ENCODE peak calls at places on chromosomes 16 and 17, in ten cellular contexts. L is A549, Y is GM12865, P is thoracic aorta, R is type B pancreatic cell, S is fibroblast of the aortic adventitia, G is fibroblast of lung, E is Calu3, H is spleen, I is dorsolateral prefrontal cortex. Q is an unnamed sample.

GRCh38 chr17:74957935-74958549 is 14.5 kb downstream of the HID1 start:
- DNase-seq in L (peak), Y (peak), P (peak), R (peak), S (peak), G (peak), E (peak), H (peak), I (peak), Q (no peak)

GRCh38 chr17:76124582-76125390 is 16.3 kb downstream of the FOXJ1 start:
- DNase-seq in L (peak), Y (peak), P (no peak), R (no peak), S (no peak), G (no peak), E (no peak), H (no peak), I (no peak), Q (no peak)

GRCh38 chr17:7839199-7839889 is 5.3 kb downstream of the KDM6B start:
- DNase-seq in L (no peak), Y (no peak), P (no peak), R (no peak), S (no peak), G (no peak), E (no peak), H (peak), I (no peak), Q (no peak)

GRCh38 chr16:48393843-48394703 is 8.9 kb upstream of the SIAH1 start:
- DNase-seq in L (no peak), Y (no peak), P (no peak), R (no peak), S (peak), G (peak), E (no peak), H (no peak), I (peak), Q (no peak)

GRCh38 chr17:882827-883585 is 96.6 kb downstream of the NXN start:
- DNase-seq in L (no peak), Y (no peak), P (no peak), R (no peak), S (peak), G (peak), E (no peak), H (no peak), I (no peak), Q (no peak)

GRCh38 chr17:2138318-2138717 is 83.4 kb downstream of the HIC1 start:
- DNase-seq in L (no peak), Y (peak), P (no peak), R (no peak), S (no peak), G (peak), E (no peak), H (no peak), I (no peak), Q (no peak)

GRCh38 chr16:72818286-72818845 is 229.6 kb downstream of the ZFHX3 start:
- DNase-seq in L (no peak), Y (no peak), P (no peak), R (no peak), S (peak), G (peak), E (no peak), H (no peak), I (no peak), Q (no peak)

GRCh38 chr16:56108724-56109123 is 82.6 kb upstream of the GNAO1 start:
- DNase-seq in L (no peak), Y (no peak), P (no peak), R (no peak), S (no peak), G (no peak), E (no peak), H (no peak), I (no peak), Q (no peak)

GRCh38 chr17:19024101-19025078 is 19.8 kb upstream of the FAM83G start:
- DNase-seq in L (no peak), Y (no peak), P (no peak), R (no peak), S (peak), G (no peak), E (no peak), H (peak), I (no peak), Q (no peak)

GRCh38 chr16:35210681-35211433 is 1751.4 kb downstream of the TP53TG3F start:
- DNase-seq in L (no peak), Y (no peak), P (no peak), R (no peak), S (no peak), G (no peak), E (no peak), H (no peak), I (no peak), Q (no peak)

GRCh38 chr17:66514227-66514806 is 211.9 kb downstream of the PRKCA start:
- DNase-seq in L (no peak), Y (no peak), P (no peak), R (no peak), S (peak), G (peak), E (no peak), H (no peak), I (no peak), Q (no peak)

GRCh38 chr17:61225178-61225577 is 174.5 kb upstream of the TBX2 start:
- DNase-seq in L (no peak), Y (no peak), P (no peak), R (no peak), S (no peak), G (no peak), E (no peak), H (no peak), I (no peak), Q (no peak)

GRCh38 chr16:85010931-85011845 is at the start of gene ZDHHC7:
- DNase-seq in L (peak), Y (peak), P (peak), R (peak), S (peak), G (peak), E (peak), H (peak), I (peak), Q (no peak)

GRCh38 chr17:7803981-7804380 is 30.0 kb upstream of the KDM6B start:
- DNase-seq in L (no peak), Y (no peak), P (no peak), R (no peak), S (peak), G (no peak), E (peak), H (peak), I (no peak), Q (no peak)

GRCh38 chr17:74633261-74633783 is 9.8 kb upstream of the CD300E start:
- DNase-seq in L (no peak), Y (no peak), P (no peak), R (no peak), S (no peak), G (no peak), E (no peak), H (no peak), I (no peak), Q (no peak)

GRCh38 chr17:65181237-65182061 is 44.3 kb downstream of the RGS9 start:
- DNase-seq in L (no peak), Y (peak), P (no peak), R (no peak), S (no peak), G (peak), E (no peak), H (no peak), I (no peak), Q (no peak)

GRCh38 chr16:20906225-20906870 is 5.8 kb downstream of the LYRM1 start:
- DNase-seq in L (no peak), Y (no peak), P (no peak), R (no peak), S (peak), G (peak), E (no peak), H (no peak), I (no peak), Q (no peak)

GRCh38 chr17:43992641-43993040 is 11.8 kb upstream of the NAGS start:
- DNase-seq in L (no peak), Y (no peak), P (no peak), R (no peak), S (no peak), G (no peak), E (no peak), H (no peak), I (no peak), Q (no peak)

GRCh38 chr16:23391381-23392222 is 61.4 kb downstream of the COG7 start:
- DNase-seq in L (no peak), Y (no peak), P (no peak), R (no peak), S (no peak), G (no peak), E (no peak), H (peak), I (no peak), Q (no peak)

GRCh38 chr16:88977028-88977844 is at the start of gene CBFA2T3:
- DNase-seq in L (no peak), Y (peak), P (no peak), R (no peak), S (no peak), G (no peak), E (peak), H (peak), I (peak), Q (no peak)

GRCh38 chr17:75753514-75754377 is 11.2 kb downstream of the GALK1 start:
- DNase-seq in L (no peak), Y (peak), P (no peak), R (no peak), S (peak), G (peak), E (no peak), H (peak), I (peak), Q (no peak)

GRCh38 chr17:41301916-41302901 is at the start of gene KRTAP29-1:
- DNase-seq in L (no peak), Y (no peak), P (no peak), R (no peak), S (no peak), G (no peak), E (no peak), H (no peak), I (no peak), Q (no peak)

GRCh38 chr17:63911657-63912100 is 621 bp upstream of the CSHL1 start:
- DNase-seq in L (peak), Y (peak), P (no peak), R (no peak), S (peak), G (peak), E (peak), H (no peak), I (no peak), Q (no peak)

GRCh38 chr17:73043686-73044581 is 48.6 kb downstream of the SLC39A11 start:
- DNase-seq in L (no peak), Y (peak), P (no peak), R (no peak), S (peak), G (peak), E (no peak), H (no peak), I (no peak), Q (no peak)

GRCh38 chr17:7043544-7044268 is at the start of gene SLC16A11:
- DNase-seq in L (no peak), Y (no peak), P (no peak), R (no peak), S (peak), G (no peak), E (no peak), H (peak), I (no peak), Q (no peak)

GRCh38 chr17:6098050-6098449 is 27.9 kb downstream of the WSCD1 start:
- DNase-seq in L (no peak), Y (no peak), P (no peak), R (no peak), S (no peak), G (no peak), E (no peak), H (peak), I (no peak), Q (no peak)

GRCh38 chr16:22055881-22056280 is 36.5 kb upstream of the VWA3A start:
- DNase-seq in L (no peak), Y (no peak), P (no peak), R (no peak), S (no peak), G (no peak), E (no peak), H (no peak), I (no peak), Q (no peak)

GRCh38 chr16:16021988-16022682 is 72.7 kb downstream of the ABCC1 start:
- DNase-seq in L (peak), Y (no peak), P (peak), R (peak), S (peak), G (peak), E (peak), H (peak), I (peak), Q (peak)

GRCh38 chr17:61323015-61323379 is 76.6 kb upstream of the TBX2 start:
- DNase-seq in L (no peak), Y (no peak), P (no peak), R (no peak), S (peak), G (no peak), E (no peak), H (no peak), I (no peak), Q (no peak)

GRCh38 chr16:65180986-65181710 is 59.3 kb upstream of the CDH11 start:
- DNase-seq in L (no peak), Y (no peak), P (no peak), R (no peak), S (no peak), G (no peak), E (no peak), H (no peak), I (no peak), Q (no peak)

GRCh38 chr16:3113765-3114479 is 1.5 kb downstream of the ZNF205 start:
- DNase-seq in L (no peak), Y (no peak), P (no peak), R (no peak), S (no peak), G (peak), E (no peak), H (no peak), I (no peak), Q (no peak)

GRCh38 chr16:3115011-3115410 is 2.6 kb downstream of the ZNF205 start:
- DNase-seq in L (no peak), Y (no peak), P (no peak), R (no peak), S (no peak), G (no peak), E (no peak), H (no peak), I (no peak), Q (no peak)

GRCh38 chr16:3112881-3113574 is 642 bp downstream of the ZNF205 start:
- DNase-seq in L (no peak), Y (no peak), P (no peak), R (no peak), S (peak), G (peak), E (no peak), H (no peak), I (no peak), Q (no peak)

GRCh38 chr16:3118204-3118790 is 5.9 kb downstream of the ZNF205 start:
- DNase-seq in L (no peak), Y (no peak), P (no peak), R (no peak), S (no peak), G (no peak), E (no peak), H (no peak), I (no peak), Q (no peak)

DNA sequence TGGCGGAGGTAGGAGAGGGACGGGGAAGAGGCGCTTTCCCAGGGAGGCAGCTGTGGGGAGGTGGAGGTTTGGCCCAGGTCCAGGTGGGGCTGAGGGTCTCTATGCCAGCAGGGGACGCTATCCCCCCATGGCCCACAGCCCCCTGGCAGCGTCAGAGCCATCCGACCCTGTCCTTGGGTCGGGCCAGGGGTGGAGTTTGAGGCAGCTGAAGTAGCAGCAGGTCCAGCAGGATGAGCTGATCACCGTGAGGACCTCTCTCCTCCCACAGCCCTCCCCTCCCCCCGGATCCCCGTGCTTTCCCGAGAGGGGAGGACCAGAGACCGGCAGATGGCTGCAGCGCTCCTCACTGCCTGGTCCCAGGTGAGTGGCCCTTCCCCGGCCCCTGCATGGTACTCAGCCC is 3.2 kb downstream of the ZNF205 start:
- DNase-seq in L (no peak), Y (no peak), P (no peak), R (no peak), S (no peak), G (no peak), E (no peak), H (no peak), I (no peak), Q (no peak)
- TF ChIP-seq CTCF in L (no peak), Y (peak), P (no peak), R (no peak), S (no peak), G (no peak), E (no peak), H (no peak), I (no peak), Q (no peak)

DNA sequence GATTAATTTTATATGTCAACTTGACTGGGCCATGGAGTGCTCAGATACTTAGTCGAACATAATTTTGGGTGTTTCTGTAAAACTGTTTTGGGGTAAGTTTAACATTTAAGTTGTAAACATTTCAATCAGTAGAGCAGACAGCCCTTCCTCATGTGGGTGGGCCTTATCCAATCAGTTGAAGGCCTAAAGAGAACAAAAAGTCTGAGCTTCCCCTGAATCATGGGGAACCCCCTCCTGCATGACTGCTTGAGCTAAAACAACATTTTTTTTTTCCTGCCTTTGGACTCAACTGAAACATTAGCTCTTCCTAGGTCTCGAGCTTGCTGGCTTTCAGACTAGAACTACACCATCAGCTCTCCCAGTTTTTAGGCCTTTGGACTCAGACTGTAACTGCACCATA is 327.3 kb upstream of the SOX9 start:
- DNase-seq in L (no peak), Y (no peak), P (no peak), R (no peak), S (no peak), G (peak), E (no peak), H (no peak), I (no peak), Q (no peak)
- TF ChIP-seq CTCF in L (no peak), Y (no peak), P (no peak), R (no peak), S (no peak), G (no peak), E (no peak), H (no peak), I (no peak), Q (no peak)

GRCh38 chr17:71762526-71762925 is 358.3 kb upstream of the SOX9 start:
- DNase-seq in L (no peak), Y (no peak), P (no peak), R (no peak), S (no peak), G (no peak), E (no peak), H (no peak), I (no peak), Q (peak)

GRCh38 chr17:71760062-71760720 is 360.6 kb upstream of the SOX9 start:
- DNase-seq in L (no peak), Y (no peak), P (no peak), R (no peak), S (no peak), G (peak), E (no peak), H (no peak), I (no peak), Q (peak)

GRCh38 chr17:71765437-71765836 is 355.4 kb upstream of the SOX9 start:
- DNase-seq in L (no peak), Y (no peak), P (no peak), R (no peak), S (no peak), G (peak), E (no peak), H (no peak), I (no peak), Q (peak)

GRCh38 chr17:71759422-71760060 is 361.3 kb upstream of the SOX9 start:
- DNase-seq in L (no peak), Y (no peak), P (no peak), R (no peak), S (no peak), G (peak), E (no peak), H (no peak), I (no peak), Q (no peak)

DNA sequence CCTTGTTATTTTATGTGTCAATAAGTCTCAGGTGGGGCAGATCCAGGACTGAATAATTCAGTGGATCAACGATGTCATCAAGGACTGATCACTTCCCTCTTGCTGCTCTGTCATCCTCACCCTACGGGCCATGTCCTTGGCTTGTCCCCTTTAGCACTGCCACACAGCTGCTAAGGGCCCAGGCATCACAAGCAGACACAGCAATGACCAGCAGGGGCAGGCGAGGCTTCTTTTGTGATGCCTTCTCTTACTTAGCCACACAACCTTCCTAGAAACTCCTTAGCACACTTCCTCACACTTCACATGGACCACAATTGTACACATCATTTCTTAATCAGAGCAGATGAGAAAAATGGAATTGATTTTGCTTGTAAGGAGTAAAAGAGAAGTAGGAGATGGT is 356.3 kb upstream of the SOX9 start:
- DNase-seq in L (peak), Y (peak), P (no peak), R (no peak), S (no peak), G (peak), E (peak), H (no peak), I (no peak), Q (no peak)
- TF ChIP-seq CTCF in L (peak), Y (peak), P (no peak), R (peak), S (no peak), G (no peak), E (peak), H (no peak), I (peak), Q (peak)

GRCh38 chr16:83878838-83879237 is 20.1 kb upstream of the MLYCD start:
- DNase-seq in L (peak), Y (no peak), P (no peak), R (no peak), S (peak), G (peak), E (peak), H (no peak), I (no peak), Q (no peak)
- TF ChIP-seq CTCF in L (peak), Y (no peak), P (peak), R (peak), S (peak), G (peak), E (peak), H (no peak), I (peak), Q (peak)

GRCh38 chr17:80006339-80006720 is 29.3 kb downstream of the TBC1D16 start:
- DNase-seq in L (no peak), Y (no peak), P (no peak), R (no peak), S (no peak), G (no peak), E (no peak), H (no peak), I (no peak), Q (no peak)
- TF ChIP-seq CTCF in L (no peak), Y (no peak), P (no peak), R (no peak), S (no peak), G (no peak), E (no peak), H (no peak), I (no peak), Q (no peak)

GRCh38 chr16:86828653-86829052 is 250.3 kb downstream of the FOXL1 start:
- DNase-seq in L (no peak), Y (no peak), P (no peak), R (no peak), S (no peak), G (no peak), E (no peak), H (peak), I (no peak), Q (no peak)

GRCh38 chr16:86834451-86835035 is 256.2 kb downstream of the FOXL1 start:
- DNase-seq in L (no peak), Y (no peak), P (no peak), R (no peak), S (peak), G (peak), E (peak), H (no peak), I (no peak), Q (peak)

GRCh38 chr16:86828202-86828601 is 249.9 kb downstream of the FOXL1 start:
- DNase-seq in L (no peak), Y (no peak), P (no peak), R (no peak), S (no peak), G (no peak), E (no peak), H (no peak), I (no peak), Q (no peak)

GRCh38 chr16:86833136-86833535 is 254.8 kb downstream of the FOXL1 start:
- DNase-seq in L (no peak), Y (no peak), P (no peak), R (no peak), S (peak), G (peak), E (no peak), H (no peak), I (no peak), Q (no peak)

GRCh38 chr16:86831366-86831765 is 253.0 kb downstream of the FOXL1 start:
- DNase-seq in L (no peak), Y (no peak), P (no peak), R (no peak), S (no peak), G (no peak), E (no peak), H (no peak), I (no peak), Q (no peak)
- TF ChIP-seq CTCF in L (no peak), Y (no peak), P (no peak), R (no peak), S (no peak), G (no peak), E (no peak), H (no peak), I (no peak), Q (no peak)

GRCh38 chr16:49886554-49887121 is 30.7 kb upstream of the ZNF423 start:
- DNase-seq in L (no peak), Y (no peak), P (no peak), R (no peak), S (no peak), G (no peak), E (no peak), H (no peak), I (no peak), Q (no peak)

GRCh38 chr16:49889725-49890397 is 33.9 kb upstream of the ZNF423 start:
- DNase-seq in L (no peak), Y (no peak), P (no peak), R (no peak), S (peak), G (no peak), E (no peak), H (no peak), I (no peak), Q (no peak)

GRCh38 chr16:49890876-49891275 is 35.0 kb upstream of the ZNF423 start:
- DNase-seq in L (no peak), Y (peak), P (no peak), R (no peak), S (no peak), G (no peak), E (no peak), H (no peak), I (no peak), Q (no peak)
- TF ChIP-seq CTCF in L (no peak), Y (peak), P (no peak), R (peak), S (no peak), G (no peak), E (no peak), H (no peak), I (no peak), Q (no peak)

Q was measured in kidney epithelial cell.